ENCODE peak calls at places on chromosome 15, in five cellular contexts. One of them, this sample, is unnamed.

GRCh38 chr15:36737430-36737891 is 158.0 kb downstream of the CDIN1 start:
- DNase-seq in GOT3: no peak
- DNase-seq in GM19239: no peak
- DNase-seq in WERI-Rb-1: no peak
- DNase-seq in AG08396: peak
- DNase-seq in this sample: peak

GRCh38 chr15:56733131-56734012 is at the start of gene ZNF280D:
- DNase-seq in GOT3: peak
- DNase-seq in GM19239: peak
- DNase-seq in WERI-Rb-1: peak
- DNase-seq in AG08396: peak
- DNase-seq in this sample: peak

GRCh38 chr15:80424381-80424780 is 20.2 kb downstream of the ARNT2 start:
- DNase-seq in GOT3: no peak
- DNase-seq in GM19239: no peak
- DNase-seq in WERI-Rb-1: no peak
- DNase-seq in AG08396: no peak
- DNase-seq in this sample: no peak

GRCh38 chr15:40343512-40343911 is 2.8 kb upstream of the CCDC9B start:
- DNase-seq in GOT3: no peak
- DNase-seq in GM19239: no peak
- DNase-seq in WERI-Rb-1: no peak
- DNase-seq in AG08396: peak
- DNase-seq in this sample: peak

GRCh38 chr15:39273805-39274411 is 307.0 kb upstream of the THBS1 start:
- DNase-seq in GOT3: no peak
- DNase-seq in GM19239: no peak
- DNase-seq in WERI-Rb-1: no peak
- DNase-seq in AG08396: no peak
- DNase-seq in this sample: peak

GRCh38 chr15:52094811-52095584 is 17.6 kb downstream of the BCL2L10 start:
- DNase-seq in GOT3: no peak
- DNase-seq in GM19239: no peak
- DNase-seq in WERI-Rb-1: no peak
- DNase-seq in AG08396: no peak
- DNase-seq in this sample: no peak

GRCh38 chr15:58770857-58771620 is at the start of gene MINDY2:
- DNase-seq in GOT3: peak
- DNase-seq in GM19239: peak
- DNase-seq in WERI-Rb-1: peak
- DNase-seq in AG08396: peak
- DNase-seq in this sample: peak

GRCh38 chr15:42152196-42152920 is 4.1 kb downstream of the PLA2G4F start:
- DNase-seq in GOT3: no peak
- DNase-seq in GM19239: no peak
- DNase-seq in WERI-Rb-1: no peak
- DNase-seq in AG08396: no peak
- DNase-seq in this sample: no peak

GRCh38 chr15:92061511-92062200 is 208.1 kb downstream of the SLCO3A1 start:
- DNase-seq in GOT3: no peak
- DNase-seq in GM19239: no peak
- DNase-seq in WERI-Rb-1: no peak
- DNase-seq in AG08396: no peak
- DNase-seq in this sample: no peak

GRCh38 chr15:88267720-88268119 is 11.2 kb upstream of the NTRK3 start:
- DNase-seq in GOT3: no peak
- DNase-seq in GM19239: no peak
- DNase-seq in WERI-Rb-1: no peak
- DNase-seq in AG08396: no peak
- DNase-seq in this sample: no peak

GRCh38 chr15:40766906-40767837 is 2.6 kb upstream of the C15orf62 start:
- DNase-seq in GOT3: no peak
- DNase-seq in GM19239: no peak
- DNase-seq in WERI-Rb-1: no peak
- DNase-seq in AG08396: no peak
- DNase-seq in this sample: no peak

GRCh38 chr15:93378547-93378946 is 289.5 kb upstream of the RGMA start:
- DNase-seq in GOT3: no peak
- DNase-seq in GM19239: no peak
- DNase-seq in WERI-Rb-1: no peak
- DNase-seq in AG08396: no peak
- DNase-seq in this sample: no peak

GRCh38 chr15:89647191-89647851 is 7.9 kb downstream of the KIF7 start:
- DNase-seq in GOT3: no peak
- DNase-seq in GM19239: peak
- DNase-seq in WERI-Rb-1: peak
- DNase-seq in AG08396: peak
- DNase-seq in this sample: peak

GRCh38 chr15:58010983-58011382 is 54.5 kb downstream of the ALDH1A2 start:
- DNase-seq in GOT3: no peak
- DNase-seq in GM19239: no peak
- DNase-seq in WERI-Rb-1: no peak
- DNase-seq in AG08396: no peak
- DNase-seq in this sample: no peak

GRCh38 chr15:66101715-66102395 is 151.7 kb downstream of the MEGF11 start:
- DNase-seq in GOT3: no peak
- DNase-seq in GM19239: no peak
- DNase-seq in WERI-Rb-1: peak
- DNase-seq in AG08396: no peak
- DNase-seq in this sample: no peak

GRCh38 chr15:99002226-99002625 is 5.4 kb downstream of the PGPEP1L start:
- DNase-seq in GOT3: no peak
- DNase-seq in GM19239: no peak
- DNase-seq in WERI-Rb-1: no peak
- DNase-seq in AG08396: no peak
- DNase-seq in this sample: no peak

GRCh38 chr15:67413770-67414429 is 107.0 kb upstream of the C15orf61 start:
- DNase-seq in GOT3: no peak
- DNase-seq in GM19239: no peak
- DNase-seq in WERI-Rb-1: no peak
- DNase-seq in AG08396: peak
- DNase-seq in this sample: peak

GRCh38 chr15:67838789-67839332 is 984 bp downstream of the RNU6-1 start:
- DNase-seq in GOT3: no peak
- DNase-seq in GM19239: no peak
- DNase-seq in WERI-Rb-1: peak
- DNase-seq in AG08396: peak
- DNase-seq in this sample: no peak

GRCh38 chr15:90071220-90071807 is 31.0 kb downstream of the IDH2 start:
- DNase-seq in GOT3: no peak
- DNase-seq in GM19239: peak
- DNase-seq in WERI-Rb-1: peak
- DNase-seq in AG08396: peak
- DNase-seq in this sample: peak

GRCh38 chr15:66014639-66015182 is 145.4 kb downstream of the RAB11A start:
- DNase-seq in GOT3: no peak
- DNase-seq in GM19239: no peak
- DNase-seq in WERI-Rb-1: no peak
- DNase-seq in AG08396: no peak
- DNase-seq in this sample: no peak

GRCh38 chr15:60093273-60094067 is 89.4 kb downstream of the FOXB1 start:
- DNase-seq in GOT3: no peak
- DNase-seq in GM19239: no peak
- DNase-seq in WERI-Rb-1: no peak
- DNase-seq in AG08396: no peak
- DNase-seq in this sample: no peak

GRCh38 chr15:63203451-63204090 is 14.2 kb downstream of the RAB8B start:
- DNase-seq in GOT3: no peak
- DNase-seq in GM19239: no peak
- DNase-seq in WERI-Rb-1: no peak
- DNase-seq in AG08396: no peak
- DNase-seq in this sample: no peak

GRCh38 chr15:57146394-57147140 is 228.1 kb downstream of the TCF12 start:
- DNase-seq in GOT3: no peak
- DNase-seq in GM19239: no peak
- DNase-seq in WERI-Rb-1: no peak
- DNase-seq in AG08396: no peak
- DNase-seq in this sample: peak

GRCh38 chr15:77869021-77869895 is 208.3 kb downstream of the TBC1D2B start:
- DNase-seq in GOT3: no peak
- DNase-seq in GM19239: no peak
- DNase-seq in WERI-Rb-1: no peak
- DNase-seq in AG08396: no peak
- DNase-seq in this sample: peak

GRCh38 chr15:68630205-68630555 is 51.4 kb downstream of the CORO2B start:
- DNase-seq in GOT3: no peak
- DNase-seq in GM19239: no peak
- DNase-seq in WERI-Rb-1: no peak
- DNase-seq in AG08396: no peak
- DNase-seq in this sample: no peak

GRCh38 chr15:74725845-74726773 is 781 bp upstream of the CYP1A1 start:
- DNase-seq in GOT3: peak
- DNase-seq in GM19239: peak
- DNase-seq in WERI-Rb-1: peak
- DNase-seq in AG08396: peak
- DNase-seq in this sample: peak

GRCh38 chr15:101159936-101160770 is 91.7 kb downstream of the CHSY1 start:
- DNase-seq in GOT3: no peak
- DNase-seq in GM19239: no peak
- DNase-seq in WERI-Rb-1: no peak
- DNase-seq in AG08396: no peak
- DNase-seq in this sample: no peak

GRCh38 chr15:95254263-95254662 is 1022.9 kb downstream of the MCTP2 start:
- DNase-seq in GOT3: no peak
- DNase-seq in GM19239: no peak
- DNase-seq in WERI-Rb-1: no peak
- DNase-seq in AG08396: no peak
- DNase-seq in this sample: peak

GRCh38 chr15:74123131-74123429 is 7.3 kb upstream of the ISLR2 start:
- DNase-seq in GOT3: no peak
- DNase-seq in GM19239: no peak
- DNase-seq in WERI-Rb-1: peak
- DNase-seq in AG08396: no peak
- DNase-seq in this sample: no peak

GRCh38 chr15:58513681-58514336 is 82.0 kb downstream of the LIPC start:
- DNase-seq in GOT3: no peak
- DNase-seq in GM19239: no peak
- DNase-seq in WERI-Rb-1: no peak
- DNase-seq in AG08396: no peak
- DNase-seq in this sample: no peak

GRCh38 chr15:78024141-78024567 is 53.4 kb downstream of the TBC1D2B start:
- DNase-seq in GOT3: no peak
- DNase-seq in GM19239: no peak
- DNase-seq in WERI-Rb-1: no peak
- DNase-seq in AG08396: no peak
- DNase-seq in this sample: no peak

GRCh38 chr15:53230473-53230872 is 440.3 kb upstream of the ONECUT1 start:
- DNase-seq in GOT3: no peak
- DNase-seq in GM19239: no peak
- DNase-seq in WERI-Rb-1: no peak
- DNase-seq in AG08396: no peak
- DNase-seq in this sample: no peak